ENCODE peak calls at places on chromosome X, in five cellular contexts. P is amygdala, J is activated B cell treated with CpG ODN at 0.5 μM for 24 hours, O is NCI-H510A treated with DMSO at 0.1 percent for 48 hours, R is NCI-H524. D is an unnamed sample.

GRCh38 chrX:134172588-134173259 is 64.3 kb upstream of the CCDC160 start:
- DNase-seq in J (peak), P (peak), O (peak), R (peak), D (no peak)

GRCh38 chrX:10356979-10357378 is 200.2 kb downstream of the CLCN4 start:
- DNase-seq in P (no peak), R (no peak), O (no peak), J (no peak), D (no peak)

GRCh38 chrX:16484338-16484737 is 165.6 kb upstream of the S100G start:
- DNase-seq in O (no peak), R (no peak), J (no peak), P (no peak), D (peak)

GRCh38 chrX:21986596-21986995 is 45.5 kb upstream of the PHEX start:
- DNase-seq in J (no peak), R (no peak), O (no peak), P (no peak), D (no peak)

GRCh38 chrX:130529531-130529930 is 127.7 kb downstream of the RBMX2 start:
- DNase-seq in J (no peak), P (no peak), O (no peak), R (no peak), D (no peak)

GRCh38 chrX:18354369-18355329 is at the start of gene SCML2:
- DNase-seq in P (peak), R (peak), J (peak), O (peak), D (no peak)

GRCh38 chrX:77743720-77744119 is 42.3 kb downstream of the ATRX start:
- DNase-seq in O (no peak), P (no peak), R (no peak), J (no peak), D (no peak)

GRCh38 chrX:3252744-3253143 is 93.7 kb downstream of the MXRA5 start:
- DNase-seq in J (no peak), P (no peak), R (no peak), O (no peak), D (no peak)

GRCh38 chrX:108001218-108001814 is 19.1 kb upstream of the TEX13B start:
- DNase-seq in P (no peak), J (no peak), O (peak), R (peak), D (peak)

GRCh38 chrX:134626434-134626833 is 31.8 kb downstream of the PLAC1 start:
- DNase-seq in R (no peak), J (no peak), P (no peak), O (no peak), D (no peak)

GRCh38 chrX:63963382-63963781 is 178.4 kb upstream of the ARHGEF9 start:
- DNase-seq in P (no peak), R (no peak), J (no peak), O (no peak), D (no peak)

GRCh38 chrX:105564536-105564935 is 257.8 kb upstream of the NRK start:
- DNase-seq in O (no peak), J (no peak), R (no peak), P (no peak), D (peak)

GRCh38 chrX:7170903-7171302 is 22.9 kb upstream of the PUDP start:
- DNase-seq in P (no peak), J (no peak), R (peak), O (no peak), D (peak)

GRCh38 chrX:103825881-103826280 is 6.2 kb downstream of the RAB9B start:
- DNase-seq in J (no peak), R (no peak), P (no peak), O (no peak), D (no peak)

GRCh38 chrX:128800138-128800537 is 723.2 kb downstream of the SMARCA1 start:
- DNase-seq in O (no peak), P (no peak), J (no peak), R (peak), D (peak)

GRCh38 chrX:97740886-97741285 is 857.2 kb downstream of the RPA4 start:
- DNase-seq in J (no peak), P (no peak), O (no peak), R (no peak), D (no peak)

GRCh38 chrX:103529550-103529949 is 10.3 kb upstream of the RAB40A start:
- DNase-seq in P (no peak), O (no peak), J (no peak), R (no peak), D (no peak)

GRCh38 chrX:151175283-151176062 is 911 bp upstream of the GPR50 start:
- DNase-seq in J (no peak), O (no peak), P (no peak), R (peak), D (no peak)

GRCh38 chrX:120468071-120468470 is 1.0 kb downstream of the LAMP2 start:
- DNase-seq in O (no peak), P (no peak), R (no peak), J (no peak), D (no peak)

GRCh38 chrX:129144172-129145038 is 378.9 kb downstream of the SMARCA1 start:
- DNase-seq in R (no peak), O (no peak), J (no peak), P (no peak), D (no peak)

GRCh38 chrX:39869846-39870601 is 227.7 kb downstream of the BCOR start:
- DNase-seq in R (no peak), P (no peak), J (no peak), O (no peak), D (no peak)

GRCh38 chrX:19589105-19589504 is 73.8 kb upstream of the MAP3K15 start:
- DNase-seq in O (no peak), P (no peak), J (no peak), R (no peak), D (no peak)

GRCh38 chrX:119501511-119502148 is 33.4 kb downstream of the SLC25A5 start:
- DNase-seq in P (no peak), J (no peak), O (no peak), R (no peak), D (no peak)

GRCh38 chrX:15849555-15849954 is 5.1 kb downstream of the AP1S2 start:
- DNase-seq in R (peak), J (no peak), O (no peak), P (no peak), D (peak)

GRCh38 chrX:129772796-129773431 is 6.8 kb upstream of the SASH3 start:
- DNase-seq in J (peak), P (peak), O (no peak), R (no peak), D (no peak)

GRCh38 chrX:116009348-116009747 is 161.2 kb upstream of the AGTR2 start:
- DNase-seq in J (no peak), P (no peak), O (no peak), R (no peak), D (no peak)

GRCh38 chrX:103774070-103774642 is 2.5 kb upstream of the PLP1 start:
- DNase-seq in O (peak), P (peak), J (no peak), R (peak), D (peak)

GRCh38 chrX:14832151-14832550 is 40.7 kb downstream of the FANCB start:
- DNase-seq in P (no peak), J (no peak), R (no peak), O (no peak), D (no peak)

GRCh38 chrX:22247169-22247568 is 25.5 kb upstream of the CBLL2 start:
- DNase-seq in R (no peak), O (no peak), P (no peak), J (no peak), D (no peak)

GRCh38 chrX:130594453-130594916 is 192.7 kb downstream of the RBMX2 start:
- DNase-seq in J (no peak), O (peak), R (no peak), P (peak), D (no peak)

GRCh38 chrX:69232945-69233344 is 67.7 kb upstream of the PJA1 start:
- DNase-seq in J (no peak), P (no peak), O (no peak), R (peak), D (no peak)

GRCh38 chrX:132730726-132731125 is 227.7 kb downstream of the HS6ST2 start:
- DNase-seq in R (no peak), P (no peak), J (no peak), O (no peak), D (no peak)

GRCh38 chrX:12770440-12770839 is 20.8 kb upstream of the PRPS2 start:
- DNase-seq in P (no peak), J (no peak), R (peak), O (peak), D (peak)